ENCODE peak calls at places on chromosomes 1 and 21, in ten cellular contexts. G is A549, P is tibial artery, U is kidney epithelial cell, Q is WTC11, W is psoas muscle, A is upper lobe of left lung, X is NB4, L is fibroblast of the aortic adventitia, K is fibroblast of lung. N is an unnamed sample.

GRCh38 chr1:150961756-150962155 is 12.9 kb downstream of the CERS2 start:
- DNase-seq in G (no peak), P (no peak), U (no peak), Q (no peak), W (no peak), A (no peak), X (no peak), L (no peak), K (no peak), N (no peak)

GRCh38 chr1:87457408-87457807 is 128.7 kb downstream of the LMO4 start:
- DNase-seq in G (no peak), P (no peak), U (no peak), Q (no peak), W (no peak), A (no peak), X (no peak), L (no peak), K (no peak), N (no peak)

GRCh38 chr1:243547906-243548305 is 292.1 kb downstream of the SDCCAG8 start:
- DNase-seq in G (no peak), P (no peak), U (no peak), Q (no peak), W (no peak), A (no peak), X (no peak), L (no peak), K (no peak), N (no peak)

GRCh38 chr1:161044908-161045748 is 649 bp downstream of the USF1 start:
- DNase-seq in G (peak), P (peak), U (no peak), Q (peak), W (peak), A (peak), X (peak), L (peak), K (peak), N (peak)

GRCh38 chr1:85448358-85448757 is 16.6 kb downstream of the DDAH1 start:
- DNase-seq in G (no peak), P (no peak), U (no peak), Q (no peak), W (no peak), A (no peak), X (no peak), L (peak), K (peak), N (no peak)

GRCh38 chr1:168148916-168149315 is 12.2 kb upstream of the GPR161 start:
- DNase-seq in G (no peak), P (no peak), U (no peak), Q (no peak), W (no peak), A (no peak), X (no peak), L (peak), K (peak), N (no peak)

GRCh38 chr1:182137546-182137945 is 76.0 kb upstream of the ZNF648 start:
- DNase-seq in G (no peak), P (no peak), U (no peak), Q (no peak), W (no peak), A (no peak), X (no peak), L (no peak), K (no peak), N (no peak)

GRCh38 chr1:174209347-174210187 is 50.2 kb downstream of the RABGAP1L start:
- DNase-seq in G (no peak), P (no peak), U (no peak), Q (no peak), W (no peak), A (no peak), X (no peak), L (no peak), K (no peak), N (no peak)

GRCh38 chr21:45283611-45284455 is 3.9 kb downstream of the POFUT2 start:
- DNase-seq in G (no peak), P (peak), U (no peak), Q (peak), W (no peak), A (peak), X (no peak), L (no peak), K (no peak), N (no peak)

GRCh38 chr1:59541891-59542290 is 245.0 kb downstream of the FGGY start:
- DNase-seq in G (no peak), P (no peak), U (no peak), Q (no peak), W (no peak), A (no peak), X (no peak), L (no peak), K (no peak), N (no peak)

GRCh38 chr1:94438692-94439276 is 20.6 kb downstream of the ABCD3 start:
- DNase-seq in G (no peak), P (no peak), U (no peak), Q (no peak), W (no peak), A (no peak), X (no peak), L (no peak), K (no peak), N (no peak)

GRCh38 chr1:216416488-216416887 is 6.8 kb downstream of the USH2A start:
- DNase-seq in G (no peak), P (no peak), U (no peak), Q (no peak), W (no peak), A (no peak), X (no peak), L (no peak), K (peak), N (no peak)

GRCh38 chr1:208153386-208153785 is 90.8 kb downstream of the PLXNA2 start:
- DNase-seq in G (no peak), P (no peak), U (no peak), Q (no peak), W (no peak), A (no peak), X (no peak), L (no peak), K (no peak), N (no peak)

GRCh38 chr1:185694081-185694480 is 40.1 kb upstream of the HMCN1 start:
- DNase-seq in G (no peak), P (no peak), U (no peak), Q (no peak), W (no peak), A (no peak), X (peak), L (no peak), K (peak), N (no peak)

GRCh38 chr1:41641941-41642527 is 157.6 kb upstream of the EDN2 start:
- DNase-seq in G (no peak), P (no peak), U (no peak), Q (no peak), W (no peak), A (no peak), X (no peak), L (no peak), K (no peak), N (no peak)

GRCh38 chr21:26032263-26032662 is 138.3 kb downstream of the APP start:
- DNase-seq in G (no peak), P (no peak), U (no peak), Q (no peak), W (no peak), A (no peak), X (peak), L (no peak), K (no peak), N (no peak)

GRCh38 chr1:16398371-16398953 is 31.4 kb downstream of the SZRD1 start:
- DNase-seq in G (no peak), P (no peak), U (no peak), Q (no peak), W (no peak), A (no peak), X (no peak), L (no peak), K (no peak), N (no peak)

GRCh38 chr1:110538921-110539320 is 19.9 kb upstream of the KCNA10 start:
- DNase-seq in G (no peak), P (no peak), U (no peak), Q (no peak), W (no peak), A (no peak), X (no peak), L (no peak), K (no peak), N (no peak)

GRCh38 chr1:14875781-14876564 is 277.5 kb downstream of the KAZN start:
- DNase-seq in G (no peak), P (no peak), U (no peak), Q (no peak), W (no peak), A (no peak), X (no peak), L (no peak), K (no peak), N (no peak)

GRCh38 chr1:220983877-220984635 is 104.8 kb downstream of the HLX start:
- DNase-seq in G (no peak), P (no peak), U (no peak), Q (peak), W (no peak), A (peak), X (peak), L (no peak), K (no peak), N (no peak)

GRCh38 chr21:24045775-24046215 is 1561.5 kb downstream of the MRPL39 start:
- DNase-seq in G (peak), P (peak), U (peak), Q (peak), W (peak), A (no peak), X (peak), L (peak), K (peak), N (no peak)

GRCh38 chr1:119422631-119423030 is 7.7 kb downstream of the HSD3B2 start:
- DNase-seq in G (no peak), P (no peak), U (no peak), Q (no peak), W (no peak), A (no peak), X (no peak), L (no peak), K (no peak), N (no peak)

GRCh38 chr1:232704694-232705680 is 75.1 kb upstream of the SIPA1L2 start:
- DNase-seq in G (peak), P (peak), U (peak), Q (no peak), W (peak), A (no peak), X (peak), L (peak), K (peak), N (no peak)

GRCh38 chr1:232707142-232707541 is 77.2 kb upstream of the SIPA1L2 start:
- DNase-seq in G (no peak), P (no peak), U (no peak), Q (no peak), W (no peak), A (no peak), X (no peak), L (no peak), K (no peak), N (no peak)

GRCh38 chr1:232705815-232706575 is 76.1 kb upstream of the SIPA1L2 start:
- DNase-seq in G (no peak), P (peak), U (no peak), Q (no peak), W (peak), A (no peak), X (peak), L (peak), K (peak), N (no peak)

GRCh38 chr1:232699814-232700213 is 69.9 kb upstream of the SIPA1L2 start:
- DNase-seq in G (no peak), P (no peak), U (no peak), Q (no peak), W (no peak), A (no peak), X (no peak), L (no peak), K (no peak), N (no peak)

DNA sequence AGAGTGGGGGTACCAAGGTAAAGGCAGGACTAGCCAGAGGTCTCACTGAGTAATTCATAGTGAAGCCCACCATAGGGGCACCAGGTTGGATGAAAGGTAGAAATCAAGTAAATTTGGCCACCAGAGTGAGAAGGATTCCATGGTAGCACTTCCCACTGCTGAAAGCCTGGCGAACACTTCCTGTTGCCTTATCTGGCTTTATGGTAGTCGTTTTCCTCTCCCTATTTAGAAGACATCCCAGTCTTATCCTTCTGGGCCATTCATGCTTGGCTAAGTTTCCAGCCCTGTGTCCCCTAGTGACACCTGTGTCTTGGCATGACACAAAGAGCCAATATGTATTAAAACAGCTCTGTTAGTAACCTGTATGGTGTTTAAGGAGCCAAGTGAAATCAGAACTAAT is 74.3 kb upstream of the SIPA1L2 start:
- DNase-seq in G (no peak), P (no peak), U (no peak), Q (no peak), W (no peak), A (no peak), X (peak), L (no peak), K (no peak), N (no peak)
- TF ChIP-seq CTCF in G (no peak), P (no peak), U (no peak), Q (no peak), W (no peak), A (no peak), X (no peak), L (no peak), K (no peak), N (no peak)

GRCh38 chr1:49036700-49037099 is 260.0 kb upstream of the BEND5 start:
- DNase-seq in G (no peak), P (no peak), U (no peak), Q (peak), W (no peak), A (no peak), X (peak), L (no peak), K (no peak), N (no peak)
- TF ChIP-seq CTCF in G (no peak), P (no peak), U (no peak), Q (no peak), W (no peak), A (no peak), X (peak), L (no peak), K (no peak), N (no peak)

DNA sequence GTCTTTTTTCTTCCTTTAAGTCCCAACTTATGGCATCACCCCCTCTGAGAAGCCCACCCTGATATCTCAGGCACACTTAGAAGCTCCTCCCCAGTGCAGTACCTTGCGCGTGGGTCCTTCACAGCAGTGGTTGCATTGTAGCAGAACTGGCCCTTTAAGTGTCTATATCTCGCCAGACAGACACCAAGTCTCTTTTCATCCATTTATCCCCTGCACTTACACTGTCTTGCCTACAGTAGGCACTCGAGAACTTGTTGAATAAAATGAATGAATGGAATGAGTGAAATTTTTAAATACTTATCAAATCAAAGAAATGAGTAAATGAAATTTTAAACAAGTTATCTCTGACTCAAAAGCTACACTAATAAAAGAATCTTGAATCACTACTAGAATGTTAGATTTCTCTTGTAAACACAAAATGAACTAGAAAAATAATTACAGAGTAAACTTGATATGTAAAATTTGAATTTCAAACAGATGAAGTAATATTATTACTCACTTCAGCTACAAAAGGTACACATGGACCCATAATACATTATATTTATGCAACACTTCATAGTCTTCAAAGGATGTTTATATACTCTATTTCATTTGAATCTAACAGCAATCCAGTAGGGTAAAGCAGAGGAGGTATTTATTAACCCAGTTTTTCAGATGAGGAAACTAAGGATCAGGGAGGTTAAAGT is 54.7 kb upstream of the MAN1A2 start:
- DNase-seq in G (peak), P (no peak), U (no peak), Q (no peak), W (no peak), A (no peak), X (peak), L (peak), K (peak), N (no peak)
- TF ChIP-seq CTCF in G (peak), P (peak), U (no peak), Q (no peak), W (no peak), A (peak), X (peak), L (peak), K (peak), N (no peak)

GRCh38 chr1:81634294-81634693 is 166.4 kb upstream of the ADGRL2 start:
- DNase-seq in G (no peak), P (no peak), U (no peak), Q (no peak), W (no peak), A (no peak), X (no peak), L (no peak), K (no peak), N (no peak)
- TF ChIP-seq CTCF in G (no peak), P (no peak), U (no peak), Q (no peak), W (no peak), A (no peak), X (no peak), L (no peak), K (no peak), N (no peak)

N was measured in activated B cell treated with CpG ODN at 0.5 μM for 24 hours.